ENCODE peak calls at places on chromosomes 5 and 9, in five cellular contexts. T is ovary, O is sigmoid colon, C is suprapubic skin, Z is HepG2. V is an unnamed sample.

GRCh38 chr5:154010660-154011059 is 28.1 kb downstream of the FAM114A2 start:
- DNase-seq in T (no peak), O (no peak), C (no peak), Z (no peak), V (no peak)

GRCh38 chr5:122907238-122907637 is 61.8 kb downstream of the SNX24 start:
- DNase-seq in T (no peak), O (no peak), C (no peak), Z (no peak), V (no peak)

GRCh38 chr5:1540831-1541661 is 17.3 kb upstream of the LPCAT1 start:
- DNase-seq in T (no peak), O (peak), C (peak), Z (no peak), V (no peak)

GRCh38 chr5:78361226-78361993 is 993 bp downstream of the SCAMP1 start:
- DNase-seq in T (peak), O (peak), C (no peak), Z (peak), V (peak)

GRCh38 chr9:91939953-91940352 is 10.1 kb downstream of the ROR2 start:
- DNase-seq in T (no peak), O (no peak), C (no peak), Z (no peak), V (no peak)

GRCh38 chr9:79489241-79490000 is 82.3 kb upstream of the TLE4 start:
- DNase-seq in T (no peak), O (no peak), C (no peak), Z (peak), V (no peak)

GRCh38 chr5:36090033-36090432 is 23.4 kb upstream of the UGT3A2 start:
- DNase-seq in T (no peak), O (no peak), C (no peak), Z (peak), V (peak)

GRCh38 chr5:122902263-122902662 is 56.9 kb downstream of the SNX24 start:
- DNase-seq in T (no peak), O (no peak), C (no peak), Z (no peak), V (no peak)

GRCh38 chr9:135167356-135167755 is 79.9 kb downstream of the OLFM1 start:
- DNase-seq in T (no peak), O (no peak), C (no peak), Z (no peak), V (no peak)

GRCh38 chr5:156326718-156327259 is at the start of gene SGCD:
- DNase-seq in T (peak), O (peak), C (peak), Z (no peak), V (no peak)

GRCh38 chr9:89137548-89138462 is 40.8 kb downstream of the SHC3 start:
- DNase-seq in T (peak), O (peak), C (peak), Z (no peak), V (no peak)

GRCh38 chr5:180053061-180053602 is 18.4 kb downstream of the RNF130 start:
- DNase-seq in T (no peak), O (no peak), C (no peak), Z (no peak), V (no peak)

GRCh38 chr5:118873417-118873816 is 114.9 kb downstream of the DTWD2 start:
- DNase-seq in T (no peak), O (no peak), C (no peak), Z (no peak), V (no peak)

GRCh38 chr9:81028504-81028903 is 660.8 kb downstream of the TLE1 start:
- DNase-seq in T (no peak), O (no peak), C (no peak), Z (peak), V (no peak)

GRCh38 chr9:7910426-7911015 is 110.9 kb upstream of the DMAC1 start:
- DNase-seq in T (no peak), O (no peak), C (no peak), Z (no peak), V (no peak)

GRCh38 chr9:133990366-133991210 is 1.5 kb downstream of the VAV2 start:
- DNase-seq in T (peak), O (peak), C (peak), Z (peak), V (no peak)

GRCh38 chr5:135490245-135491037 is 38.3 kb upstream of the TIFAB start:
- DNase-seq in T (no peak), O (no peak), C (no peak), Z (no peak), V (no peak)

GRCh38 chr5:84383296-84383815 is 1.3 kb downstream of the EDIL3 start:
- DNase-seq in T (no peak), O (peak), C (no peak), Z (no peak), V (peak)

GRCh38 chr9:81268048-81268447 is 421.3 kb downstream of the TLE1 start:
- DNase-seq in T (no peak), O (no peak), C (no peak), Z (no peak), V (no peak)

GRCh38 chr5:128405159-128405558 is 132.9 kb downstream of the FBN2 start:
- DNase-seq in T (no peak), O (no peak), C (no peak), Z (no peak), V (no peak)

GRCh38 chr5:2005101-2006041 is 122.6 kb upstream of the IRX4 start:
- DNase-seq in T (no peak), O (no peak), C (no peak), Z (no peak), V (no peak)

GRCh38 chr9:113901196-113901818 is 25.2 kb downstream of the ZNF618 start:
- DNase-seq in T (no peak), O (peak), C (no peak), Z (no peak), V (no peak)

GRCh38 chr5:73917433-73917832 is 291.4 kb downstream of the ARHGEF28 start:
- DNase-seq in T (no peak), O (no peak), C (no peak), Z (no peak), V (no peak)

GRCh38 chr9:131839281-131840084 is 99.6 kb upstream of the RAPGEF1 start:
- DNase-seq in T (no peak), O (no peak), C (no peak), Z (no peak), V (no peak)

GRCh38 chr9:133227242-133227860 is 18.3 kb upstream of the OBP2B start:
- DNase-seq in T (no peak), O (peak), C (no peak), Z (no peak), V (no peak)

GRCh38 chr9:76181020-76181641 is 213.1 kb downstream of the RFK start:
- DNase-seq in T (no peak), O (no peak), C (no peak), Z (no peak), V (no peak)

GRCh38 chr9:116141864-116142561 is 11.6 kb upstream of the PAPPA start:
- DNase-seq in T (no peak), O (no peak), C (no peak), Z (no peak), V (no peak)

GRCh38 chr9:131656356-131657030 is 83.4 kb downstream of the RAPGEF1 start:
- DNase-seq in T (no peak), O (peak), C (no peak), Z (no peak), V (peak)

GRCh38 chr9:6686396-6686795 is 40.9 kb upstream of the GLDC start:
- DNase-seq in T (no peak), O (no peak), C (no peak), Z (peak), V (peak)

GRCh38 chr5:159902444-159903121 is 13.7 kb upstream of the ADRA1B start:
- DNase-seq in T (no peak), O (no peak), C (no peak), Z (no peak), V (no peak)

GRCh38 chr5:112201141-112201540 is 217.9 kb downstream of the EPB41L4A start:
- DNase-seq in T (no peak), O (no peak), C (no peak), Z (no peak), V (no peak)

GRCh38 chr5:82045526-82046267 is 73.9 kb downstream of the ATG10 start:
- DNase-seq in T (no peak), O (no peak), C (no peak), Z (no peak), V (no peak)

GRCh38 chr5:16937023-16937379 is 913 bp upstream of the MYO10 start:
- DNase-seq in T (peak), O (no peak), C (no peak), Z (no peak), V (no peak)

GRCh38 chr5:147819371-147819770 is 12.1 kb downstream of the SPINK1 start:
- DNase-seq in T (no peak), O (no peak), C (no peak), Z (no peak), V (no peak)

GRCh38 chr5:56696900-56697299 is 118.4 kb upstream of the MAP3K1 start:
- DNase-seq in T (peak), O (no peak), C (no peak), Z (no peak), V (no peak)

GRCh38 chr9:107363511-107364182 is 80.6 kb downstream of the RAD23B start:
- DNase-seq in T (no peak), O (peak), C (no peak), Z (no peak), V (no peak)

GRCh38 chr5:58759745-58760144 is 176.9 kb downstream of the RAB3C start:
- DNase-seq in T (no peak), O (no peak), C (no peak), Z (no peak), V (peak)

GRCh38 chr9:6630502-6631206 is 14.9 kb downstream of the GLDC start:
- DNase-seq in T (no peak), O (no peak), C (no peak), Z (no peak), V (peak)

GRCh38 chr9:134917431-134918373 is at the start of gene FCN1:
- DNase-seq in T (no peak), O (no peak), C (no peak), Z (no peak), V (no peak)

GRCh38 chr9:130443840-130444492 is 795 bp upstream of the ASS1 start:
- DNase-seq in T (peak), O (peak), C (no peak), Z (no peak), V (no peak)

GRCh38 chr9:130445268-130445983 is 665 bp downstream of the ASS1 start:
- DNase-seq in T (peak), O (peak), C (no peak), Z (peak), V (no peak)

GRCh38 chr9:130446111-130446861 is 1.5 kb downstream of the ASS1 start:
- DNase-seq in T (peak), O (peak), C (no peak), Z (peak), V (no peak)

GRCh38 chr9:130443456-130443801 is 1.3 kb upstream of the ASS1 start:
- DNase-seq in T (no peak), O (no peak), C (no peak), Z (no peak), V (no peak)

DNA sequence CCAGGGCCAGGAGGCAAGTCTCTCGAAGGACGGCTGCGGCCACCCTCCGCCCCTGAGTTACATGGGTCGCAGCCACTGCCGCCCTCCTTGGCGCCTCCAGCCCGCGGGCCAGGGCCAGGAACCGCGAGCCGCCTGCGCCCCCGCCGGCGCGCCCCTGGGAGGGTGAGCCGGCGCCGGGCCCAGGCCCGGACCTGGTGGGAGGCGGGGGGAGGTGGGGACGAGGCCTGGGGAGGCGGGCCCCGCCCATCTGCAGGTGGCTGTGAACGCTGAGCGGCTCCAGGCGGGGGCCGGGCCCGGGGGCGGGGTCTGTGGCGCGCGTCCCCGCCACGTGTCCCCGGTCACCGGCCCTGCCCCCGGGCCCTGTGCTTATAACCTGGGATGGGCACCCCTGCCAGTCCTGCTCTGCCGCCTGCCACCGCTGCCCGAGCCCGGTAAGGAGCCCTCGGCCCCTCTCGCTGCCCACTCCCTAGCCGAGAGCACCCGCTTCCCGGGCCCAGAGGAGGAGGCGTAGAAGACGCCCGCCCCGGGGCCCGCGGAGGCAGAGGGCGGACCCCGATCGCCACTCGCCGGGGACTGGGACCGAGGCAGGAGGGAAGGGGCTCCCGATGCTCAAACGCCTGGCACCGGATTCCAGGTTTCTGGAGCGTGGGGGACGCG is at the start of gene ASS1:
- DNase-seq in T (peak), O (peak), C (no peak), Z (peak), V (peak)
- TF ChIP-seq POLR2A in T (peak), O (peak), C (peak), Z (no peak), V (no peak)

GRCh38 chr9:136222896-136223266 is 18.0 kb upstream of the LHX3 start:
- DNase-seq in T (no peak), O (no peak), C (no peak), Z (no peak), V (no peak)

GRCh38 chr9:136226680-136227410 is 18.8 kb downstream of the QSOX2 start:
- DNase-seq in T (no peak), O (no peak), C (no peak), Z (no peak), V (no peak)

GRCh38 chr9:136225748-136226679 is 19.6 kb downstream of the QSOX2 start:
- DNase-seq in T (peak), O (no peak), C (no peak), Z (peak), V (peak)

GRCh38 chr9:136223871-136224640 is 19.1 kb upstream of the LHX3 start:
- DNase-seq in T (no peak), O (no peak), C (no peak), Z (no peak), V (no peak)

GRCh38 chr9:136225366-136225747 is 20.3 kb downstream of the QSOX2 start:
- DNase-seq in T (no peak), O (no peak), C (no peak), Z (no peak), V (no peak)
- TF ChIP-seq POLR2A in T (no peak), O (no peak), C (no peak), Z (no peak), V (no peak)

DNA sequence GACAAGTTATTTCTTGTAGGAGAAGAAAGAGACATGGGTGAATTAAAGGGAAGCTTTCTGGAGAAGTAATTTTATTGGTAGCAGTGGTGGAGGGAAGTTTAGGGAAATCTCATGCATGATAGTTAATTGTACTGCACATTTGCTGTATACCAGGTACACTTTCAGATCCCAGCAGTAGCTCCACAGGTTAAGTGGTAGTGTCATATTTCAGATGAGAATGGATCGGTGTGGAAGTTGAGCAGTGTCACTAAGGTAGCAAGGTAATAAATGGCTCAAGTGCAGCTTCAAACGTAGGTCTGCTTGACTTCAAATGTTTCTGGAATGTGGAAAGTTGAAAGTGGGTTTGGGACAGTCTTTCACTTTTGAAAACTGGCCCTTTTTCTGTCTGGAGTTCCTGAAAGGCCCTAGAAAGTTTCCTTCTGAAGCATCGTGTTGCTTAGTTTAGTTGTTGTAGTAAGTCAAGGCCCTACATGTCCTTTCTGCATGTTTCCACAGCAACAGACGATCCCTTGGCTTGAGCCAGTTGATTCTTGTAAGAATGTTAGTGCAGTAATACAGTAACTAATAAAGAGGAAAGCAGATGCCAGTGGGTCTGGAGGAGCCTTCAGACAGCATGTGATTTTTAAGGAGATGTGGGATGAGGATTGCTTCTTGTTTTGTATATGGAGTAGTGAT is 3.7 kb downstream of the CLTA start:
- DNase-seq in T (no peak), O (no peak), C (no peak), Z (no peak), V (no peak)
- TF ChIP-seq POLR2A in T (no peak), O (no peak), C (no peak), Z (no peak), V (no peak)

GRCh38 chr5:140707812-140708211 is 7.6 kb downstream of the ZMAT2 start:
- DNase-seq in T (no peak), O (no peak), C (no peak), Z (no peak), V (no peak)

GRCh38 chr5:140711794-140712193 is 11.5 kb downstream of the ZMAT2 start:
- DNase-seq in T (no peak), O (no peak), C (no peak), Z (no peak), V (no peak)

GRCh38 chr5:140713562-140714094 is 13.4 kb downstream of the ZMAT2 start:
- DNase-seq in T (no peak), O (no peak), C (no peak), Z (no peak), V (no peak)

GRCh38 chr5:140710899-140711552 is 10.8 kb downstream of the ZMAT2 start:
- DNase-seq in T (peak), O (peak), C (peak), Z (peak), V (peak)
- TF ChIP-seq POLR2A in T (peak), O (peak), C (peak), Z (peak), V (peak)

GRCh38 chr9:129077236-129077635 is 3.7 kb upstream of the DOLPP1 start:
- DNase-seq in T (no peak), O (no peak), C (no peak), Z (no peak), V (no peak)
- TF ChIP-seq POLR2A in T (no peak), O (no peak), C (no peak), Z (no peak), V (no peak)

DNA sequence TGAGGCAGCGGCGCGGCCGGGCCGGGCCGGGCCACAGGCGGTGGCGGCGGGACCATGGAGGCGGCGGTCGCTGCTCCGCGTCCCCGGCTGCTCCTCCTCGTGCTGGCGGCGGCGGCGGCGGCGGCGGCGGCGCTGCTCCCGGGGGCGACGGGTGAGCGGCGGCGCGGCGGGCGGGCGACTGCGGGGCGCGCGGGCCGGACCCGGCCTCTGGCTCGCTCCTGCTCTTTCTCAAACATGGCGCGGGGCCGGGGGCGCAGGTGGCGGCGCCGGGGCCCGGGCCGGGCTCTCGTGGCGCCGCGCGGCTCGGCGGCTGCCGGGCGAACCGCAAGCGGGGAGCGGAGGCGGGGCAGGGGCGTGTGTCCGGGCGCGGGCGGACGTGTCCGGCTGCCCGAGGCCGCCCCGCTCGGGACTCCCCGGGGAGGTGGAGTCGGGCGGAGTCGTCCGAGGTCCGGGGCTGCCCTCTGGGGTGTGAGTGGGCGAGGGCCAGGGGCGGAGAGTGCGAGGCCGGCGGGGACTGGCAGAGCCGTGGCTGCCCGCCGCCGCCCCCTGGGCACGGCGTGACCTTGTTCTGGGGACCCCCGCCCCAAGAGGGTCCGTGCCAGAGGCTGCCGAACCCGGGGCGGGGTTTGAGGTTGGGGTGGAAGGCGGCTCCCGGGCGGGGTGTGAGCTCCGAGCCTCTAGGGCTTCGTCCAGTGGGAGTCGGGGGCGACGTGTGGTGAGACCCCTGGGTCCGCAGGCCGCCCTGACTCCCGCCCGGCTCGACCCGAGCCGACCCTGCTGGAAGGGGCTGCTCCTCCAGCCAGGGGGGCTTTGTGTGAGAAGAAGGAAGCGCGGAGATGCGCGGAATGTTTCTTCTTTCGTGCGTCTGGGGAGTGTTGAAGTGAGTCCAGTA is 485 bp downstream of the TGFBR1 start:
- DNase-seq in T (peak), O (peak), C (peak), Z (peak), V (peak)
- TF ChIP-seq POLR2A in T (no peak), O (no peak), C (no peak), Z (peak), V (no peak)

GRCh38 chr9:99516657-99517049 is 294.6 kb downstream of the SEC61B start:
- DNase-seq in T (no peak), O (no peak), C (no peak), Z (no peak), V (no peak)

GRCh38 chr9:99515087-99515486 is 293.0 kb downstream of the SEC61B start:
- DNase-seq in T (no peak), O (no peak), C (no peak), Z (no peak), V (no peak)

GRCh38 chr9:99511723-99512122 is 289.6 kb downstream of the SEC61B start:
- DNase-seq in T (no peak), O (no peak), C (no peak), Z (no peak), V (no peak)

GRCh38 chr9:99515874-99516656 is 294.0 kb downstream of the SEC61B start:
- DNase-seq in T (no peak), O (no peak), C (no peak), Z (no peak), V (no peak)

GRCh38 chr9:99513441-99514112 is 291.5 kb downstream of the SEC61B start:
- DNase-seq in T (no peak), O (no peak), C (no peak), Z (no peak), V (no peak)
- TF ChIP-seq POLR2A in T (no peak), O (no peak), C (no peak), Z (no peak), V (no peak)

DNA sequence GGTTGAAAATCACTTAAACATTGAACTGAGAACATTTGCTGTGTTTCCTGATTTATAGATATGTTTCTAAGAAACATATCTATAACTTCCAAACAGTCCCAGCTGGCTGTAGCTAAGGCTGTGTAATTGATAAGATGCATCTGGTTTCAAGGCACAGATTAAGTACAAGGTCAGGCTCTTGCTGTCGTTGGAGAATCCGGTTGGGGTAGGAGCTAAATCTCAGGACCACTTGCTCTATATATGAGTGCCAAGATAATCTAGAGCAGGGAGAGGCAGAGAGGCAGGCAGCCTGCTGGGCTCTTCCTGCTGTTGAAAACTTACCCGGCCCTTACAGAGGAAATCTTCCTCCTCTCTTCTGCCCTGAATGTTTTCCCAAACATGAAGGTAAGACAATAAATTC is at the start of gene C7:
- DNase-seq in T (peak), O (no peak), C (no peak), Z (peak), V (peak)
- TF ChIP-seq POLR2A in T (peak), O (no peak), C (no peak), Z (no peak), V (no peak)

V was measured in erythroblast.